ENCODE peak calls at places on chromosomes 16 and 17, in four cellular contexts. V is fibroblast of lung; G is HCT116; T is CD8-positive, alpha-beta T cell. F is an unnamed sample.

GRCh38 chr16:5366126-5366525 is 268.5 kb upstream of the EEF2KMT start:
- DNase-seq in V (no peak), G (no peak), T (no peak), F (no peak)

GRCh38 chr17:36869856-36870617 is 67.2 kb upstream of the LHX1 start:
- DNase-seq in V (peak; percentile 23), G (no peak), T (no peak), F (peak; percentile 20)

GRCh38 chr17:65265276-65265675 is 128.1 kb downstream of the RGS9 start:
- DNase-seq in V (no peak), G (no peak), T (no peak), F (no peak)

GRCh38 chr16:47162670-47163420 is 19.1 kb upstream of the NETO2 start:
- DNase-seq in V (peak; percentile 64), G (no peak), T (no peak), F (peak; percentile 18)

GRCh38 chr16:64695684-64696083 is 426.2 kb downstream of the CDH11 start:
- DNase-seq in V (no peak), G (no peak), T (no peak), F (no peak)

GRCh38 chr16:85359147-85359822 is 247.0 kb upstream of the CIBAR2 start:
- DNase-seq in V (peak; percentile 52), G (no peak), T (no peak), F (peak; percentile 40)

GRCh38 chr17:33506889-33507650 is 214.0 kb upstream of the ASIC2 start:
- DNase-seq in V (no peak), G (no peak), T (no peak), F (peak; percentile 1)

GRCh38 chr16:89531821-89532526 is 23.8 kb downstream of the SPG7 start:
- DNase-seq in V (no peak), G (no peak), T (no peak), F (no peak)

GRCh38 chr17:82348866-82349265 is 10.2 kb upstream of the TEX19 start:
- DNase-seq in V (no peak), G (no peak), T (no peak), F (no peak)

GRCh38 chr17:72090108-72090507 is 30.7 kb upstream of the SOX9 start:
- DNase-seq in V (peak; percentile 40), G (no peak), T (no peak), F (no peak)

GRCh38 chr17:45222994-45223540 is 1.4 kb downstream of the FMNL1 start:
- DNase-seq in V (no peak), G (no peak), T (no peak), F (no peak)

GRCh38 chr17:52678211-52678610 is 519.7 kb upstream of the CA10 start:
- DNase-seq in V (no peak), G (no peak), T (no peak), F (no peak)

GRCh38 chr16:59950431-59950830 is 1216.3 kb upstream of the GOT2 start:
- DNase-seq in V (peak; percentile 41), G (no peak), T (no peak), F (no peak)

GRCh38 chr16:8877894-8878522 is 4.1 kb upstream of the LITAFD start:
- DNase-seq in V (no peak), G (no peak), T (no peak), F (no peak)

GRCh38 chr17:1709403-1709891 is 730 bp downstream of the TLCD2 start:
- DNase-seq in V (peak; percentile 29), G (no peak), T (no peak), F (no peak)
- H3K4me3 ChIP-seq in V (no peak overlapping the region), G (peak overlapping the region; percentile 51), T (no peak overlapping the region), F (peak overlapping the region; percentile 55)

GRCh38 chr16:82603784-82604411 is 22.9 kb upstream of the CDH13 start:
- DNase-seq in V (peak; percentile 51), G (peak; percentile 13), T (no peak), F (peak; percentile 59)
- TF ChIP-seq CTCF in V (peak; percentile 78), G (peak; percentile 19), T (no peak), F (peak; percentile 93)

GRCh38 chr16:58435779-58436178 is 43.5 kb downstream of the GINS3 start:
- DNase-seq in V (no peak), G (no peak), T (no peak), F (no peak)
- H3K27ac ChIP-seq in V (no peak overlapping the region), G (no peak overlapping the region), T (no peak overlapping the region), F (no peak overlapping the region)

GRCh38 chr16:50603206-50604064 is 55.2 kb downstream of the NKD1 start:
- DNase-seq in V (peak; percentile 69), G (no peak), T (no peak), F (peak; percentile 4)

GRCh38 chr16:50602531-50603205 is 54.5 kb downstream of the NKD1 start:
- DNase-seq in V (no peak), G (no peak), T (peak; percentile 13), F (no peak)

GRCh38 chr16:50605733-50606430 is 57.7 kb downstream of the NKD1 start:
- DNase-seq in V (no peak), G (no peak), T (no peak), F (no peak)

GRCh38 chr16:50604610-50605009 is 56.4 kb downstream of the NKD1 start:
- DNase-seq in V (no peak), G (no peak), T (no peak), F (no peak)

GRCh38 chr16:50604065-50604418 is 55.8 kb downstream of the NKD1 start:
- DNase-seq in V (no peak), G (no peak), T (no peak), F (no peak)
- H3K4me3 ChIP-seq in V (no peak overlapping the region), G (no peak overlapping the region), T (no peak overlapping the region), F (no peak overlapping the region)

GRCh38 chr16:2969545-2970521 is 685 bp downstream of the PAQR4 start:
- DNase-seq in V (peak; percentile 41), G (no peak), T (peak; percentile 29), F (peak; percentile 7)

GRCh38 chr16:2973081-2973480 is 3.9 kb downstream of the PAQR4 start:
- DNase-seq in V (no peak), G (no peak), T (no peak), F (no peak)

GRCh38 chr16:2971985-2972784 is 3.0 kb downstream of the PAQR4 start:
- DNase-seq in V (no peak), G (no peak), T (no peak), F (no peak)

GRCh38 chr16:2970563-2970962 is 1.4 kb downstream of the PAQR4 start:
- DNase-seq in V (no peak), G (no peak), T (no peak), F (no peak)

GRCh38 chr16:2971134-2971984 is 2.2 kb downstream of the PAQR4 start:
- DNase-seq in V (no peak), G (no peak), T (no peak), F (no peak)
- TF ChIP-seq CTCF in V (no peak), G (no peak), T (no peak), F (no peak)

GRCh38 chr17:38572665-38573365 is 32.9 kb downstream of the SRCIN1 start:
- DNase-seq in V (no peak), G (no peak), T (no peak), F (no peak)
- H3K27ac ChIP-seq in V (no peak overlapping the region), G (peak overlapping the region; percentile 11), T (no peak overlapping the region), F (no peak overlapping the region)

GRCh38 chr17:63698381-63698885 is 1.5 kb downstream of the LIMD2 start:
- DNase-seq in V (no peak), G (no peak), T (no peak), F (no peak)
- H3K4me3 ChIP-seq in V (no peak overlapping the region), G (no peak overlapping the region), T (peak overlapping the region; percentile 81), F (peak overlapping the region; percentile 55)

GRCh38 chr16:56728027-56728426 is 1.9 kb upstream of the NUP93 start:
- DNase-seq in V (no peak), G (no peak), T (no peak), F (no peak)

GRCh38 chr16:56732366-56732765 is 2.4 kb downstream of the NUP93 start:
- DNase-seq in V (no peak), G (no peak), T (no peak), F (no peak)

GRCh38 chr16:56732832-56733231 is 2.9 kb downstream of the NUP93 start:
- DNase-seq in V (no peak), G (no peak), T (no peak), F (no peak)

GRCh38 chr16:56729351-56729735 is 586 bp upstream of the NUP93 start:
- DNase-seq in V (no peak), G (no peak), T (no peak), F (no peak)

GRCh38 chr16:56729736-56730662 is at the start of gene NUP93:
- DNase-seq in V (peak; percentile 91), G (peak; percentile 86), T (peak; percentile 84), F (peak; percentile 87)
- TF ChIP-seq CTCF in V (no peak), G (no peak), T (no peak), F (no peak)

F was measured in brain microvascular endothelial cell.